ENCODE peak calls at places on chromosomes 1 and 21, in five cellular contexts. M is EH; A is sciatic nerve; S is stimulated activated CD4-positive, alpha-beta T cell treated with anti-CD3 and anti-CD28 coated beads, Interleukin-2, amount 100 ng/mL, for 48 hours; F is activated T-cell treated with anti-CD3 and anti-CD28 coated beads for 4 hours. U is an unnamed sample.

GRCh38 chr1:162882248-162882666 is 21.3 kb upstream of the CCDC190 start:
- DNase-seq in A (no peak), S (no peak), F (no peak), M (peak; percentile 72), U (no peak)

GRCh38 chr1:10686404-10687040 is 109.9 kb downstream of the CASZ1 start:
- DNase-seq in S (no peak), M (no peak), F (no peak), A (no peak), U (no peak)

GRCh38 chr1:20372676-20373075 is 82.0 kb downstream of the VWA5B1 start:
- DNase-seq in M (no peak), F (no peak), A (no peak), S (no peak), U (no peak)

GRCh38 chr21:37119421-37120218 is 46.6 kb downstream of the TTC3 start:
- DNase-seq in S (no peak), M (no peak), F (no peak), A (no peak), U (no peak)

GRCh38 chr1:216144661-216145450 is 278.4 kb downstream of the USH2A start:
- DNase-seq in A (no peak), S (no peak), F (no peak), M (no peak), U (no peak)

GRCh38 chr1:174013864-174014418 is 8.2 kb downstream of the RC3H1 start:
- DNase-seq in S (no peak), A (no peak), F (no peak), M (no peak), U (no peak)

GRCh38 chr1:200305806-200306205 is 104.0 kb downstream of the ZNF281 start:
- DNase-seq in S (no peak), A (no peak), M (no peak), F (no peak), U (no peak)

GRCh38 chr1:243842154-243842553 is 7.9 kb downstream of the AKT3 start:
- DNase-seq in A (no peak), M (no peak), F (no peak), S (no peak), U (no peak)

GRCh38 chr1:60073605-60074278 is at the start of gene C1orf87:
- DNase-seq in F (no peak), A (no peak), M (no peak), S (no peak), U (no peak)

GRCh38 chr1:116391207-116391606 is 18.2 kb downstream of the ATP1A1 start:
- DNase-seq in M (no peak), A (no peak), S (no peak), F (no peak), U (no peak)

GRCh38 chr1:226787638-226788037 is 48.6 kb upstream of the ITPKB start:
- DNase-seq in S (no peak), F (no peak), M (no peak), A (no peak), U (no peak)

GRCh38 chr21:45142916-45143315 is 68.5 kb downstream of the ADARB1 start:
- DNase-seq in S (no peak), A (no peak), F (no peak), M (no peak), U (no peak)

GRCh38 chr1:64864018-64864945 is 102.1 kb downstream of the JAK1 start:
- DNase-seq in S (peak; percentile 23), M (no peak), A (no peak), F (peak; percentile 17), U (peak; percentile 35)

GRCh38 chr1:111733183-111733995 is 5.8 kb downstream of the INKA2 start:
- DNase-seq in F (no peak), S (no peak), M (peak; percentile 85), A (no peak), U (peak; percentile 76)

GRCh38 chr1:2009297-2010053 is 5.9 kb upstream of the CFAP74 start:
- DNase-seq in M (no peak), S (no peak), F (no peak), A (no peak), U (no peak)

GRCh38 chr1:23611601-23612327 is 52.5 kb upstream of the ID3 start:
- DNase-seq in M (no peak), S (no peak), F (no peak), A (no peak), U (no peak)

GRCh38 chr1:232767381-232768074 is 37.7 kb upstream of the MAP10 start:
- DNase-seq in A (peak; percentile 64), S (no peak), M (peak; percentile 57), F (no peak), U (peak; percentile 83)

GRCh38 chr1:110309139-110309538 is 30.0 kb upstream of the RBM15 start:
- DNase-seq in F (no peak), M (peak; percentile 65), A (no peak), S (no peak), U (peak; percentile 53)

GRCh38 chr1:119431836-119432235 is 16.9 kb downstream of the HSD3B2 start:
- DNase-seq in S (no peak), A (no peak), F (no peak), M (no peak), U (no peak)

GRCh38 chr1:201016943-201017827 is 6.3 kb downstream of the KIF21B start:
- DNase-seq in F (no peak), S (no peak), M (no peak), A (no peak), U (no peak)

GRCh38 chr1:203704120-203704519 is 60.9 kb upstream of the LAX1 start:
- DNase-seq in F (no peak), A (no peak), S (no peak), M (no peak), U (no peak)

GRCh38 chr1:38728176-38728908 is 131.2 kb downstream of the RRAGC start:
- DNase-seq in S (no peak), M (peak; percentile 83), F (no peak), A (peak; percentile 73), U (peak; percentile 44)

GRCh38 chr1:211843018-211843417 is 12.5 kb upstream of the LPGAT1 start:
- DNase-seq in M (peak; percentile 15), F (no peak), A (no peak), S (no peak), U (no peak)

U was measured in iris pigment epithelial cell.